ENCODE peak calls at places on chromosomes 5 and 9, in nine cellular contexts. One of them, this sample, is unnamed.

GRCh38 chr5:31581498-31582099 is 49.5 kb downstream of the C5orf22 start:
- DNase-seq in HT1080: peak
- DNase-seq in LoVo: peak
- DNase-seq in lung microvascular endothelial cell: peak
- DNase-seq in globus pallidus: peak
- DNase-seq in activated CD8-positive, alpha-beta memory T cell treated with anti-CD3 and anti-CD28 coated beads for 1 hour: no peak
- DNase-seq in KBM-7: peak
- DNase-seq in foreskin fibroblast: peak
- DNase-seq in dorsolateral prefrontal cortex: no peak
- DNase-seq in this sample: peak

GRCh38 chr5:149030392-149030791 is 32.5 kb downstream of the SH3TC2 start:
- DNase-seq in HT1080: peak
- DNase-seq in LoVo: no peak
- DNase-seq in lung microvascular endothelial cell: peak
- DNase-seq in globus pallidus: no peak
- DNase-seq in activated CD8-positive, alpha-beta memory T cell treated with anti-CD3 and anti-CD28 coated beads for 1 hour: no peak
- DNase-seq in KBM-7: no peak
- DNase-seq in foreskin fibroblast: peak
- DNase-seq in dorsolateral prefrontal cortex: no peak
- DNase-seq in this sample: no peak

GRCh38 chr9:78898239-78898638 is 601.3 kb downstream of the PSAT1 start:
- DNase-seq in HT1080: no peak
- DNase-seq in LoVo: no peak
- DNase-seq in lung microvascular endothelial cell: peak
- DNase-seq in globus pallidus: no peak
- DNase-seq in activated CD8-positive, alpha-beta memory T cell treated with anti-CD3 and anti-CD28 coated beads for 1 hour: no peak
- DNase-seq in KBM-7: no peak
- DNase-seq in foreskin fibroblast: no peak
- DNase-seq in dorsolateral prefrontal cortex: no peak
- DNase-seq in this sample: peak

GRCh38 chr5:115934388-115934974 is 27.8 kb upstream of the LVRN start:
- DNase-seq in HT1080: no peak
- DNase-seq in LoVo: no peak
- DNase-seq in lung microvascular endothelial cell: no peak
- DNase-seq in globus pallidus: no peak
- DNase-seq in activated CD8-positive, alpha-beta memory T cell treated with anti-CD3 and anti-CD28 coated beads for 1 hour: no peak
- DNase-seq in KBM-7: no peak
- DNase-seq in foreskin fibroblast: no peak
- DNase-seq in dorsolateral prefrontal cortex: no peak
- DNase-seq in this sample: no peak

GRCh38 chr5:122805481-122805880 is 30.6 kb downstream of the SNX2 start:
- DNase-seq in HT1080: peak
- DNase-seq in LoVo: no peak
- DNase-seq in lung microvascular endothelial cell: no peak
- DNase-seq in globus pallidus: no peak
- DNase-seq in activated CD8-positive, alpha-beta memory T cell treated with anti-CD3 and anti-CD28 coated beads for 1 hour: no peak
- DNase-seq in KBM-7: no peak
- DNase-seq in foreskin fibroblast: peak
- DNase-seq in dorsolateral prefrontal cortex: no peak
- DNase-seq in this sample: no peak

GRCh38 chr5:154368041-154368800 is 77.6 kb upstream of the SAP30L start:
- DNase-seq in HT1080: peak
- DNase-seq in LoVo: peak
- DNase-seq in lung microvascular endothelial cell: peak
- DNase-seq in globus pallidus: no peak
- DNase-seq in activated CD8-positive, alpha-beta memory T cell treated with anti-CD3 and anti-CD28 coated beads for 1 hour: no peak
- DNase-seq in KBM-7: no peak
- DNase-seq in foreskin fibroblast: peak
- DNase-seq in dorsolateral prefrontal cortex: no peak
- DNase-seq in this sample: peak

GRCh38 chr5:52007230-52007858 is 624.1 kb downstream of the ISL1 start:
- DNase-seq in HT1080: peak
- DNase-seq in LoVo: peak
- DNase-seq in lung microvascular endothelial cell: peak
- DNase-seq in globus pallidus: peak
- DNase-seq in activated CD8-positive, alpha-beta memory T cell treated with anti-CD3 and anti-CD28 coated beads for 1 hour: no peak
- DNase-seq in KBM-7: peak
- DNase-seq in foreskin fibroblast: peak
- DNase-seq in dorsolateral prefrontal cortex: no peak
- DNase-seq in this sample: peak

GRCh38 chr9:97310896-97311295 is 3.4 kb downstream of the CCDC180 start:
- DNase-seq in HT1080: no peak
- DNase-seq in LoVo: no peak
- DNase-seq in lung microvascular endothelial cell: no peak
- DNase-seq in globus pallidus: no peak
- DNase-seq in activated CD8-positive, alpha-beta memory T cell treated with anti-CD3 and anti-CD28 coated beads for 1 hour: no peak
- DNase-seq in KBM-7: no peak
- DNase-seq in foreskin fibroblast: no peak
- DNase-seq in dorsolateral prefrontal cortex: no peak
- DNase-seq in this sample: no peak

GRCh38 chr9:124849801-124850200 is 3.5 kb upstream of the WDR38 start:
- DNase-seq in HT1080: no peak
- DNase-seq in LoVo: no peak
- DNase-seq in lung microvascular endothelial cell: peak
- DNase-seq in globus pallidus: no peak
- DNase-seq in activated CD8-positive, alpha-beta memory T cell treated with anti-CD3 and anti-CD28 coated beads for 1 hour: no peak
- DNase-seq in KBM-7: no peak
- DNase-seq in foreskin fibroblast: peak
- DNase-seq in dorsolateral prefrontal cortex: no peak
- DNase-seq in this sample: peak

GRCh38 chr5:1205255-1206180 is 4.1 kb downstream of the SLC6A19 start:
- DNase-seq in HT1080: no peak
- DNase-seq in LoVo: no peak
- DNase-seq in lung microvascular endothelial cell: no peak
- DNase-seq in globus pallidus: no peak
- DNase-seq in activated CD8-positive, alpha-beta memory T cell treated with anti-CD3 and anti-CD28 coated beads for 1 hour: no peak
- DNase-seq in KBM-7: no peak
- DNase-seq in foreskin fibroblast: no peak
- DNase-seq in dorsolateral prefrontal cortex: no peak
- DNase-seq in this sample: no peak

GRCh38 chr5:80181618-80182211 is 74.1 kb downstream of the SERINC5 start:
- DNase-seq in HT1080: peak
- DNase-seq in LoVo: peak
- DNase-seq in lung microvascular endothelial cell: no peak
- DNase-seq in globus pallidus: no peak
- DNase-seq in activated CD8-positive, alpha-beta memory T cell treated with anti-CD3 and anti-CD28 coated beads for 1 hour: no peak
- DNase-seq in KBM-7: peak
- DNase-seq in foreskin fibroblast: no peak
- DNase-seq in dorsolateral prefrontal cortex: no peak
- DNase-seq in this sample: no peak

GRCh38 chr9:14251146-14252071 is 62.5 kb downstream of the NFIB start:
- DNase-seq in HT1080: peak
- DNase-seq in LoVo: peak
- DNase-seq in lung microvascular endothelial cell: peak
- DNase-seq in globus pallidus: peak
- DNase-seq in activated CD8-positive, alpha-beta memory T cell treated with anti-CD3 and anti-CD28 coated beads for 1 hour: no peak
- DNase-seq in KBM-7: no peak
- DNase-seq in foreskin fibroblast: peak
- DNase-seq in dorsolateral prefrontal cortex: peak
- DNase-seq in this sample: peak

GRCh38 chr9:77521091-77521490 is 127.0 kb downstream of the GNA14 start:
- DNase-seq in HT1080: no peak
- DNase-seq in LoVo: no peak
- DNase-seq in lung microvascular endothelial cell: no peak
- DNase-seq in globus pallidus: peak
- DNase-seq in activated CD8-positive, alpha-beta memory T cell treated with anti-CD3 and anti-CD28 coated beads for 1 hour: no peak
- DNase-seq in KBM-7: no peak
- DNase-seq in foreskin fibroblast: no peak
- DNase-seq in dorsolateral prefrontal cortex: no peak
- DNase-seq in this sample: no peak

GRCh38 chr9:77575785-77576184 is 72.3 kb downstream of the GNA14 start:
- DNase-seq in HT1080: no peak
- DNase-seq in LoVo: no peak
- DNase-seq in lung microvascular endothelial cell: peak
- DNase-seq in globus pallidus: no peak
- DNase-seq in activated CD8-positive, alpha-beta memory T cell treated with anti-CD3 and anti-CD28 coated beads for 1 hour: no peak
- DNase-seq in KBM-7: peak
- DNase-seq in foreskin fibroblast: no peak
- DNase-seq in dorsolateral prefrontal cortex: no peak
- DNase-seq in this sample: peak

GRCh38 chr5:151886741-151887261 is 37.9 kb downstream of the GLRA1 start:
- DNase-seq in HT1080: peak
- DNase-seq in LoVo: no peak
- DNase-seq in lung microvascular endothelial cell: no peak
- DNase-seq in globus pallidus: no peak
- DNase-seq in activated CD8-positive, alpha-beta memory T cell treated with anti-CD3 and anti-CD28 coated beads for 1 hour: no peak
- DNase-seq in KBM-7: no peak
- DNase-seq in foreskin fibroblast: peak
- DNase-seq in dorsolateral prefrontal cortex: no peak
- DNase-seq in this sample: no peak

GRCh38 chr9:90795879-90796317 is 5.7 kb upstream of the SYK start:
- DNase-seq in HT1080: no peak
- DNase-seq in LoVo: no peak
- DNase-seq in lung microvascular endothelial cell: no peak
- DNase-seq in globus pallidus: peak
- DNase-seq in activated CD8-positive, alpha-beta memory T cell treated with anti-CD3 and anti-CD28 coated beads for 1 hour: no peak
- DNase-seq in KBM-7: peak
- DNase-seq in foreskin fibroblast: no peak
- DNase-seq in dorsolateral prefrontal cortex: no peak
- DNase-seq in this sample: no peak

GRCh38 chr9:95497772-95498171 is 19.0 kb downstream of the PTCH1 start:
- DNase-seq in HT1080: no peak
- DNase-seq in LoVo: no peak
- DNase-seq in lung microvascular endothelial cell: no peak
- DNase-seq in globus pallidus: no peak
- DNase-seq in activated CD8-positive, alpha-beta memory T cell treated with anti-CD3 and anti-CD28 coated beads for 1 hour: no peak
- DNase-seq in KBM-7: no peak
- DNase-seq in foreskin fibroblast: peak
- DNase-seq in dorsolateral prefrontal cortex: no peak
- DNase-seq in this sample: no peak

GRCh38 chr9:37329576-37329975 is 92.9 kb upstream of the GRHPR start:
- DNase-seq in HT1080: peak
- DNase-seq in LoVo: no peak
- DNase-seq in lung microvascular endothelial cell: peak
- DNase-seq in globus pallidus: peak
- DNase-seq in activated CD8-positive, alpha-beta memory T cell treated with anti-CD3 and anti-CD28 coated beads for 1 hour: no peak
- DNase-seq in KBM-7: peak
- DNase-seq in foreskin fibroblast: no peak
- DNase-seq in dorsolateral prefrontal cortex: no peak
- DNase-seq in this sample: peak

GRCh38 chr5:33671700-33672291 is 220.0 kb downstream of the ADAMTS12 start:
- DNase-seq in HT1080: no peak
- DNase-seq in LoVo: no peak
- DNase-seq in lung microvascular endothelial cell: no peak
- DNase-seq in globus pallidus: no peak
- DNase-seq in activated CD8-positive, alpha-beta memory T cell treated with anti-CD3 and anti-CD28 coated beads for 1 hour: no peak
- DNase-seq in KBM-7: no peak
- DNase-seq in foreskin fibroblast: no peak
- DNase-seq in dorsolateral prefrontal cortex: no peak
- DNase-seq in this sample: no peak

GRCh38 chr9:77978086-77978781 is 53.4 kb downstream of the GNAQ start:
- DNase-seq in HT1080: no peak
- DNase-seq in LoVo: no peak
- DNase-seq in lung microvascular endothelial cell: no peak
- DNase-seq in globus pallidus: no peak
- DNase-seq in activated CD8-positive, alpha-beta memory T cell treated with anti-CD3 and anti-CD28 coated beads for 1 hour: no peak
- DNase-seq in KBM-7: peak
- DNase-seq in foreskin fibroblast: no peak
- DNase-seq in dorsolateral prefrontal cortex: no peak
- DNase-seq in this sample: no peak

GRCh38 chr5:9278925-9279603 is 266.8 kb downstream of the SEMA5A start:
- DNase-seq in HT1080: no peak
- DNase-seq in LoVo: no peak
- DNase-seq in lung microvascular endothelial cell: no peak
- DNase-seq in globus pallidus: no peak
- DNase-seq in activated CD8-positive, alpha-beta memory T cell treated with anti-CD3 and anti-CD28 coated beads for 1 hour: no peak
- DNase-seq in KBM-7: no peak
- DNase-seq in foreskin fibroblast: no peak
- DNase-seq in dorsolateral prefrontal cortex: no peak
- DNase-seq in this sample: no peak

GRCh38 chr9:2723666-2724065 is 6.4 kb downstream of the KCNV2 start:
- DNase-seq in HT1080: no peak
- DNase-seq in LoVo: no peak
- DNase-seq in lung microvascular endothelial cell: no peak
- DNase-seq in globus pallidus: no peak
- DNase-seq in activated CD8-positive, alpha-beta memory T cell treated with anti-CD3 and anti-CD28 coated beads for 1 hour: no peak
- DNase-seq in KBM-7: no peak
- DNase-seq in foreskin fibroblast: no peak
- DNase-seq in dorsolateral prefrontal cortex: no peak
- DNase-seq in this sample: no peak

GRCh38 chr5:133909584-133909983 is 58.8 kb downstream of the C5orf15 start:
- DNase-seq in HT1080: no peak
- DNase-seq in LoVo: no peak
- DNase-seq in lung microvascular endothelial cell: no peak
- DNase-seq in globus pallidus: no peak
- DNase-seq in activated CD8-positive, alpha-beta memory T cell treated with anti-CD3 and anti-CD28 coated beads for 1 hour: no peak
- DNase-seq in KBM-7: no peak
- DNase-seq in foreskin fibroblast: no peak
- DNase-seq in dorsolateral prefrontal cortex: no peak
- DNase-seq in this sample: no peak

GRCh38 chr5:28234356-28234968 is 1196.1 kb upstream of the CDH9 start:
- DNase-seq in HT1080: peak
- DNase-seq in LoVo: no peak
- DNase-seq in lung microvascular endothelial cell: no peak
- DNase-seq in globus pallidus: no peak
- DNase-seq in activated CD8-positive, alpha-beta memory T cell treated with anti-CD3 and anti-CD28 coated beads for 1 hour: no peak
- DNase-seq in KBM-7: no peak
- DNase-seq in foreskin fibroblast: no peak
- DNase-seq in dorsolateral prefrontal cortex: no peak
- DNase-seq in this sample: no peak

GRCh38 chr9:110081395-110081794 is 126.6 kb downstream of the C9orf152 start:
- DNase-seq in HT1080: no peak
- DNase-seq in LoVo: no peak
- DNase-seq in lung microvascular endothelial cell: no peak
- DNase-seq in globus pallidus: no peak
- DNase-seq in activated CD8-positive, alpha-beta memory T cell treated with anti-CD3 and anti-CD28 coated beads for 1 hour: no peak
- DNase-seq in KBM-7: no peak
- DNase-seq in foreskin fibroblast: no peak
- DNase-seq in dorsolateral prefrontal cortex: no peak
- DNase-seq in this sample: no peak

GRCh38 chr9:134908524-134909364 is 9.0 kb downstream of the FCN1 start:
- DNase-seq in HT1080: no peak
- DNase-seq in LoVo: no peak
- DNase-seq in lung microvascular endothelial cell: no peak
- DNase-seq in globus pallidus: no peak
- DNase-seq in activated CD8-positive, alpha-beta memory T cell treated with anti-CD3 and anti-CD28 coated beads for 1 hour: no peak
- DNase-seq in KBM-7: no peak
- DNase-seq in foreskin fibroblast: no peak
- DNase-seq in dorsolateral prefrontal cortex: no peak
- DNase-seq in this sample: no peak

GRCh38 chr5:14463629-14464028 is 118.0 kb upstream of the OTULINL start:
- DNase-seq in HT1080: peak
- DNase-seq in LoVo: peak
- DNase-seq in lung microvascular endothelial cell: peak
- DNase-seq in globus pallidus: no peak
- DNase-seq in activated CD8-positive, alpha-beta memory T cell treated with anti-CD3 and anti-CD28 coated beads for 1 hour: no peak
- DNase-seq in KBM-7: peak
- DNase-seq in foreskin fibroblast: peak
- DNase-seq in dorsolateral prefrontal cortex: no peak
- DNase-seq in this sample: peak

GRCh38 chr9:21294904-21295538 is 10.1 kb downstream of the IFNA5 start:
- DNase-seq in HT1080: no peak
- DNase-seq in LoVo: no peak
- DNase-seq in lung microvascular endothelial cell: no peak
- DNase-seq in globus pallidus: no peak
- DNase-seq in activated CD8-positive, alpha-beta memory T cell treated with anti-CD3 and anti-CD28 coated beads for 1 hour: no peak
- DNase-seq in KBM-7: peak
- DNase-seq in foreskin fibroblast: no peak
- DNase-seq in dorsolateral prefrontal cortex: no peak
- DNase-seq in this sample: no peak

GRCh38 chr9:20987521-20987920 is 43.9 kb downstream of the HACD4 start:
- DNase-seq in HT1080: no peak
- DNase-seq in LoVo: no peak
- DNase-seq in lung microvascular endothelial cell: no peak
- DNase-seq in globus pallidus: no peak
- DNase-seq in activated CD8-positive, alpha-beta memory T cell treated with anti-CD3 and anti-CD28 coated beads for 1 hour: no peak
- DNase-seq in KBM-7: peak
- DNase-seq in foreskin fibroblast: no peak
- DNase-seq in dorsolateral prefrontal cortex: no peak
- DNase-seq in this sample: no peak

GRCh38 chr5:128109138-128109537 is 25.6 kb downstream of the SLC12A2 start:
- DNase-seq in HT1080: no peak
- DNase-seq in LoVo: no peak
- DNase-seq in lung microvascular endothelial cell: no peak
- DNase-seq in globus pallidus: no peak
- DNase-seq in activated CD8-positive, alpha-beta memory T cell treated with anti-CD3 and anti-CD28 coated beads for 1 hour: no peak
- DNase-seq in KBM-7: no peak
- DNase-seq in foreskin fibroblast: no peak
- DNase-seq in dorsolateral prefrontal cortex: no peak
- DNase-seq in this sample: no peak

GRCh38 chr9:136086951-136087740 is 7.9 kb downstream of the NACC2 start:
- DNase-seq in HT1080: no peak
- DNase-seq in LoVo: no peak
- DNase-seq in lung microvascular endothelial cell: no peak
- DNase-seq in globus pallidus: no peak
- DNase-seq in activated CD8-positive, alpha-beta memory T cell treated with anti-CD3 and anti-CD28 coated beads for 1 hour: no peak
- DNase-seq in KBM-7: no peak
- DNase-seq in foreskin fibroblast: no peak
- DNase-seq in dorsolateral prefrontal cortex: no peak
- DNase-seq in this sample: no peak